ENCODE peak calls at places on chromosomes 1 and 21, in six cellular contexts. Y is hepatocyte, I is GM23338, F is neural progenitor cell, M is PC-3, J is HCT116. Q is an unnamed sample.

GRCh38 chr1:36879613-36880012 is 154.7 kb downstream of the GRIK3 start:
- DNase-seq in Y (no peak), I (no peak), F (no peak), M (no peak), J (no peak), Q (no peak)

GRCh38 chr1:243837907-243838546 is 12.0 kb downstream of the AKT3 start:
- DNase-seq in Y (no peak), I (no peak), F (no peak), M (no peak), J (no peak), Q (peak)

GRCh38 chr1:241323510-241323909 is 33.5 kb downstream of the RGS7 start:
- DNase-seq in Y (peak), I (peak), F (peak), M (peak), J (no peak), Q (peak)

GRCh38 chr1:64248065-64248464 is 44.6 kb downstream of the UBE2U start:
- DNase-seq in Y (no peak), I (peak), F (no peak), M (no peak), J (no peak), Q (no peak)

GRCh38 chr1:229370601-229371021 is 27.8 kb upstream of the CCSAP start:
- DNase-seq in Y (no peak), I (no peak), F (no peak), M (no peak), J (no peak), Q (peak)

GRCh38 chr1:202752799-202753198 is 42.5 kb upstream of the SYT2 start:
- DNase-seq in Y (no peak), I (no peak), F (no peak), M (no peak), J (no peak), Q (no peak)

GRCh38 chr1:174023438-174023837 is 1.3 kb upstream of the RC3H1 start:
- DNase-seq in Y (peak), I (peak), F (peak), M (peak), J (peak), Q (no peak)

GRCh38 chr1:29383972-29384371 is 147.7 kb downstream of the PTPRU start:
- DNase-seq in Y (no peak), I (no peak), F (no peak), M (peak), J (no peak), Q (no peak)

GRCh38 chr21:44024895-44025353 is 12.8 kb downstream of the TRAPPC10 start:
- DNase-seq in Y (peak), I (peak), F (peak), M (no peak), J (no peak), Q (no peak)

GRCh38 chr1:72013161-72013560 is 269.2 kb downstream of the NEGR1 start:
- DNase-seq in Y (no peak), I (no peak), F (no peak), M (no peak), J (no peak), Q (no peak)

GRCh38 chr1:53658489-53659230 is 80.3 kb downstream of the GLIS1 start:
- DNase-seq in Y (no peak), I (no peak), F (no peak), M (no peak), J (no peak), Q (no peak)

GRCh38 chr1:159188375-159188788 is 16.3 kb upstream of the ACKR1 start:
- DNase-seq in Y (peak), I (peak), F (peak), M (peak), J (no peak), Q (peak)

GRCh38 chr21:46416551-46416950 is 42.1 kb upstream of the DIP2A start:
- DNase-seq in Y (no peak), I (no peak), F (no peak), M (no peak), J (no peak), Q (no peak)

GRCh38 chr21:29827236-29827635 is 112.6 kb downstream of the GRIK1 start:
- DNase-seq in Y (no peak), I (no peak), F (no peak), M (peak), J (no peak), Q (no peak)

GRCh38 chr21:37198989-37199924 is 67.9 kb downstream of the VPS26C start:
- DNase-seq in Y (no peak), I (no peak), F (no peak), M (peak), J (peak), Q (no peak)

GRCh38 chr1:236304682-236305081 is 22.9 kb upstream of the ERO1B start:
- DNase-seq in Y (no peak), I (no peak), F (no peak), M (no peak), J (no peak), Q (no peak)

GRCh38 chr1:99685516-99686180 is 39.7 kb downstream of the PALMD start:
- DNase-seq in Y (peak), I (peak), F (peak), M (peak), J (peak), Q (peak)

GRCh38 chr21:44653656-44654575 is 543 bp downstream of the KRTAP12-4 start:
- DNase-seq in Y (no peak), I (no peak), F (no peak), M (no peak), J (no peak), Q (no peak)

GRCh38 chr21:41009398-41010177 is 158.4 kb upstream of the BACE2 start:
- DNase-seq in Y (peak), I (no peak), F (no peak), M (no peak), J (no peak), Q (no peak)

GRCh38 chr1:193634470-193634869 is 448.1 kb upstream of the B3GALT2 start:
- DNase-seq in Y (no peak), I (no peak), F (no peak), M (no peak), J (no peak), Q (no peak)

GRCh38 chr1:95733671-95734070 is 499.7 kb downstream of the RWDD3 start:
- DNase-seq in Y (no peak), I (no peak), F (no peak), M (no peak), J (no peak), Q (no peak)
- TF ChIP-seq CTCF in Y (no peak), I (no peak), F (no peak), M (no peak), J (no peak), Q (no peak)

GRCh38 chr1:183992424-183992823 is 45.1 kb downstream of the COLGALT2 start:
- DNase-seq in Y (no peak), I (no peak), F (no peak), M (no peak), J (no peak), Q (no peak)
- TF ChIP-seq EZH2 in Y (no peak), I (no peak), F (no peak), M (no peak), J (no peak), Q (no peak)

GRCh38 chr1:232140419-232141166 is 489.3 kb downstream of the SIPA1L2 start:
- DNase-seq in Y (no peak), I (peak), F (no peak), M (no peak), J (no peak), Q (no peak)

GRCh38 chr1:232143315-232143886 is 486.5 kb downstream of the SIPA1L2 start:
- DNase-seq in Y (no peak), I (peak), F (peak), M (no peak), J (no peak), Q (no peak)

GRCh38 chr1:232144696-232145230 is 485.2 kb downstream of the SIPA1L2 start:
- DNase-seq in Y (no peak), I (no peak), F (no peak), M (no peak), J (no peak), Q (no peak)

GRCh38 chr1:232145768-232146167 is 484.2 kb downstream of the SIPA1L2 start:
- DNase-seq in Y (no peak), I (no peak), F (no peak), M (no peak), J (no peak), Q (no peak)

GRCh38 chr1:232142403-232143314 is 487.3 kb downstream of the SIPA1L2 start:
- DNase-seq in Y (no peak), I (peak), F (no peak), M (peak), J (no peak), Q (no peak)
- TF ChIP-seq EZH2phosphoT487 in Y (no peak), I (no peak), F (no peak), M (no peak), J (no peak), Q (no peak)

DNA sequence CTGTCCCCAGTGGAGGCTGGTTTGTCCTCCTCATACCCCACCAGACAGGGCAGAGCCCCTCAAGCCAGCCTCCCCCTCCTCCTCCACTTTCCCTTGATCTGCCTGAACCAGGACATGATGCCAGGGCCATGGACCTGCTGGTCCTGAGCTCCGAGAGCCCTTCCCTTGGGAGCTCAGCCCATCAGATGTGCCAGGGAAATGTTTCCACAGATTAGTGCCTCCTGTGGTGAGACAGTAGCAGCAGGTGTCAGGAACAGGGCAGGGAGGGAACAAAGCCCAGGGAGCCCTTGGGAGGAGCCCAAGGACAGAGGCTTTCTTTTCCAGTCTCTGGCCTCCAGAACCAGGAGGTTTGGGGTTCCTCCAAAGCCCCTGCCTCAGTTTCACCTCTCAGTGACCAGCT is 14.6 kb upstream of the SLC41A1 start:
- DNase-seq in Y (no peak), I (peak), F (peak), M (no peak), J (no peak), Q (no peak)
- TF ChIP-seq CTCF in Y (no peak), I (peak), F (no peak), M (peak), J (peak), Q (no peak)

GRCh38 chr1:118987431-118988185 is 535 bp downstream of the TBX15 start:
- DNase-seq in Y (peak), I (peak), F (peak), M (no peak), J (no peak), Q (no peak)
- TF ChIP-seq EZH2 in Y (peak), I (peak), F (peak), M (no peak), J (no peak), Q (no peak)

GRCh38 chr21:32626633-32627196 is 14.5 kb upstream of the CFAP298 start:
- DNase-seq in Y (no peak), I (no peak), F (no peak), M (peak), J (no peak), Q (no peak)
- TF ChIP-seq EZH2phosphoT487 in Y (no peak), I (no peak), F (no peak), M (no peak), J (no peak), Q (no peak)